ENCODE peak calls at places on chromosome 12, in six cellular contexts. D, A, Z, S, G and M are unnamed samples.

GRCh38 chr12:40054554-40055226 is 51.2 kb downstream of the SLC2A13 start:
- DNase-seq in G (no peak), S (peak; percentile 79), D (no peak), Z (no peak), A (no peak), M (peak; percentile 57)

GRCh38 chr12:40144023-40144422 is 38.1 kb upstream of the SLC2A13 start:
- DNase-seq in G (no peak), A (no peak), D (no peak), S (no peak), Z (no peak), M (no peak)

GRCh38 chr12:80598004-80598606 is 109.3 kb upstream of the MYF6 start:
- DNase-seq in G (no peak), S (peak; percentile 86), Z (no peak), A (peak; percentile 59), D (no peak), M (no peak)

GRCh38 chr12:122089080-122089479 is 10.5 kb downstream of the MLXIP start:
- DNase-seq in G (no peak), S (no peak), A (no peak), Z (no peak), D (no peak), M (no peak)

GRCh38 chr12:131894981-131895639 is 688 bp downstream of the ULK1 start:
- DNase-seq in S (no peak), D (no peak), Z (no peak), A (no peak), G (peak; percentile 78), M (no peak)

GRCh38 chr12:64180951-64181350 is 41.1 kb downstream of the KICS2 start:
- DNase-seq in D (no peak), G (no peak), S (peak; percentile 80), Z (no peak), A (no peak), M (no peak)

GRCh38 chr12:96070670-96071279 is 35.4 kb upstream of the LTA4H start:
- DNase-seq in G (no peak), A (peak; percentile 69), S (peak; percentile 28), Z (no peak), D (no peak), M (no peak)

GRCh38 chr12:102596016-102596415 is 115.7 kb upstream of the IGF1 start:
- DNase-seq in A (no peak), D (no peak), Z (no peak), G (no peak), S (no peak), M (no peak)

GRCh38 chr12:6264402-6265037 is 46.0 kb upstream of the PLEKHG6 start:
- DNase-seq in D (no peak), S (no peak), G (no peak), Z (no peak), A (no peak), M (no peak)

GRCh38 chr12:496736-497135 is 37.0 kb downstream of the B4GALNT3 start:
- DNase-seq in Z (no peak), A (no peak), S (no peak), D (no peak), G (no peak), M (no peak)

GRCh38 chr12:45708901-45709300 is 20.6 kb upstream of the ARID2 start:
- DNase-seq in D (no peak), Z (no peak), S (peak; percentile 40), A (no peak), G (no peak), M (no peak)

GRCh38 chr12:19894803-19895202 is 455.5 kb downstream of the AEBP2 start:
- DNase-seq in Z (no peak), D (no peak), A (no peak), S (peak; percentile 39), G (no peak), M (no peak)

GRCh38 chr12:45988259-45988658 is 2.1 kb downstream of the SCAF11 start:
- DNase-seq in A (no peak), Z (no peak), G (no peak), S (peak; percentile 53), D (no peak), M (no peak)

GRCh38 chr12:121628037-121628436 is 1.7 kb downstream of the ORAI1 start:
- DNase-seq in Z (no peak), D (no peak), G (no peak), S (peak; percentile 20), A (no peak), M (no peak)

GRCh38 chr12:121279507-121279915 is 17.0 kb downstream of the CAMKK2 start:
- DNase-seq in A (no peak), D (no peak), Z (no peak), G (no peak), S (peak; percentile 23), M (peak; percentile 56)

GRCh38 chr12:179131-179884 is 34.6 kb downstream of the SLC6A12 start:
- DNase-seq in Z (no peak), D (no peak), G (no peak), A (no peak), S (no peak), M (no peak)

GRCh38 chr12:63056649-63057048 is 94.4 kb downstream of the AVPR1A start:
- DNase-seq in Z (no peak), D (no peak), G (no peak), S (no peak), A (no peak), M (no peak)

GRCh38 chr12:109775172-109775881 is 57.9 kb downstream of the TRPV4 start:
- DNase-seq in D (peak; percentile 50), Z (peak; percentile 79), S (peak; percentile 43), G (no peak), A (peak; percentile 87), M (peak; percentile 74)

GRCh38 chr12:117686911-117687377 is 281.8 kb downstream of the KSR2 start:
- DNase-seq in S (peak; percentile 91), G (no peak), Z (no peak), D (no peak), A (no peak), M (no peak)

GRCh38 chr12:84862190-84862589 is 50.4 kb downstream of the SLC6A15 start:
- DNase-seq in G (no peak), Z (no peak), D (no peak), A (no peak), S (no peak), M (no peak)

GRCh38 chr12:2360630-2361170 is 307.9 kb downstream of the CACNA1C start:
- DNase-seq in D (no peak), Z (no peak), G (peak; percentile 21), S (no peak), A (no peak), M (no peak)
- TF ChIP-seq CTCF in D (no peak), Z (no peak), G (peak; percentile 13), S (no peak), A (no peak), M (peak; percentile 19)

GRCh38 chr12:114275937-114276785 is 129.8 kb downstream of the TBX5 start:
- DNase-seq in G (no peak), S (peak; percentile 86), A (peak; percentile 35), D (no peak), Z (no peak), M (no peak)
- H3K27ac ChIP-seq in G (no peak overlapping the region), S (no peak overlapping the region), A (peak overlapping the region; percentile 79), D (no peak overlapping the region), Z (no peak overlapping the region), M (no peak overlapping the region)

GRCh38 chr12:27782481-27782880 is 2.4 kb upstream of the MANSC4 start:
- DNase-seq in Z (no peak), D (no peak), S (peak; percentile 27), A (no peak), G (no peak), M (no peak)
- H3K4me3 ChIP-seq in Z (no peak overlapping the region), D (no peak overlapping the region), S (no peak overlapping the region), A (peak overlapping the region; percentile 80), G (peak overlapping the region; percentile 81), M (peak overlapping the region; percentile 94)

DNA sequence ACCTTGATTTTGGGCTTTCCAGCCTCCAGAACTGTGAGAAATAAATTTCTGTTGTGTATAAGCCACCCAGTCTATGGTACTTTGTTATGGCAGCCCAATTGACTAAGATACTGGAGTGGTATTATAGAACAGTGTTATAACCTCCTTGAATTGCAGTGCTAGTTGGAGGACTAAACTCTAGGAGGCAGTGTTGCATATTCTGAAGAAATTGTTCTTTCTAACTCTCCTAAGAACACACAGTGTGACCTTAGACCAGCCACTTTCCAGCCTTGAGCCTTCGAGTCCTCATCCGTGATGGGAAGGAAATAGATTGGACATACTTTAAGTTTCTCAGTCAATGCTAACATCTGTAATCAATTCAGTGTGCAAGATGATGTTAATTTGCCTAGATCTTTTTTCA is 22.4 kb upstream of the LRRC10 start:
- DNase-seq in S (no peak), A (peak; percentile 68), D (no peak), Z (no peak), G (no peak), M (no peak)
- TF ChIP-seq CTCF in S (no peak), A (peak; percentile 58), D (no peak), Z (no peak), G (no peak), M (no peak)

DNA sequence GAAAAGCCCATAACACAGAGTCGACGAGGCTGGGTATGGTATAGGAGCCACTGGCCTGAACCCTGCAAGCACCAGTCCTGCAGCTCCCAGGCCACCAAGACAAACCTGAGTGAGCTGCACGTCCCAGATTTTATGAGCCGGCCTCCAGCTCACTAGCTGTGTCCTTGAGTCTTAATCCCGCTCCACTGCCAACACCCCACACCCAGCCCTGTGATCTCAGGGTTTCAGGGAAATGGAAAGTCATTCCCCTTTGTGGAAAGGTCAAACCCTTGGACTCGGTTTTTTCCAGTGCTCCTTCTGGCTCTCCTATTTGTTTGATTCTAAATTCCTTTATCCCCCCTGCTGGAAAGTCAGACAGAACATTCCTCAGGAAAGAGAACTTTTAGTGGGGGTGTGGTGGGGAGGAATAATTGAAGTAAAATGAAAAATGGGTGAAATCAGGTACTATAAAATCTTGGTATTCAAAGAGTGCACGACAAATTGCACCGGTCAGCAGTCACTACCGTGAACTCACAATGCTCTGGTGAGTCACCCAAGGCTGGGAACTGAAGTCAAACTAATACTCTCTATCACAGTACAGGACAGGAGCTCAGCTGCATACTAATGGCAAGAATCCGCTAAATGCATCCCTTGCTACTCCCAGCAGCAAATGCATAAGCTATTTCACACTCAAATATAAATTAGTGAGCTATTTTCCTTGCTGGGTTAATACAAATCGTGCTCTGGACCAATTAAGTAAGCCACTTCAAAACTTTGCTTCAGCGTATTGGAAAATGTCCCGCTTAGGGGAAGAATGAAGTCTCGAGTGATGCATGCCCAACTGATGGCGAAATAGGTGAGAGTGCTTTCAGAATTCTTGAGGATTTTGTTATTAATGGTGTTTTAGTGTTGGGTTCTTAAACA is 9.0 kb downstream of the PITPNM2 start:
- DNase-seq in S (peak; percentile 91), D (no peak), G (peak; percentile 73), Z (no peak), A (peak; percentile 13), M (no peak)
- H3K27ac ChIP-seq in S (peak overlapping the region; percentile 71), D (no peak overlapping the region), G (peak overlapping the region; percentile 70), Z (peak overlapping the region; percentile 35), A (no peak overlapping the region), M (no peak overlapping the region)

GRCh38 chr12:99960312-99960711 is 24.4 kb downstream of the ANKS1B start:
- DNase-seq in D (no peak), A (no peak), G (no peak), S (no peak), Z (no peak), M (no peak)
- H3K4me3 ChIP-seq in D (no peak overlapping the region), A (no peak overlapping the region), G (no peak overlapping the region), S (no peak overlapping the region), Z (no peak overlapping the region), M (no peak overlapping the region)

GRCh38 chr12:124498870-124499753 is 68.3 kb downstream of the NCOR2 start:
- DNase-seq in G (no peak), A (no peak), D (no peak), S (peak; percentile 81), Z (no peak), M (no peak)
- TF ChIP-seq CTCF in G (no peak), A (peak; percentile 53), D (no peak), S (no peak), Z (no peak), M (no peak)